ENCODE peak calls at places on chromosomes 2 and 18, in seven cellular contexts. K is endodermal cell, W is fibroblast of lung, Q is mesendoderm, U is neural progenitor cell, O is astrocyte, I is K562. B is an unnamed sample.

GRCh38 chr18:79589601-79590091 is 90.0 kb upstream of the CTDP1 start:
- DNase-seq in Q (no peak), U (no peak), W (no peak), O (no peak), K (no peak), I (no peak), B (no peak)

GRCh38 chr18:23619388-23619873 is 33.1 kb upstream of the NPC1 start:
- DNase-seq in Q (peak; percentile 58), K (no peak), O (peak; percentile 30), U (peak; percentile 57), W (peak; percentile 32), I (no peak), B (no peak)

GRCh38 chr18:44862112-44862511 is 181.4 kb downstream of the SETBP1 start:
- DNase-seq in W (no peak), K (no peak), O (no peak), U (no peak), Q (no peak), I (no peak), B (no peak)

GRCh38 chr2:128585706-128586105 is 267.0 kb upstream of the HS6ST1 start:
- DNase-seq in W (peak; percentile 86), U (no peak), Q (no peak), I (no peak), K (no peak), O (peak; percentile 83), B (no peak)

GRCh38 chr2:147002256-147002655 is 842.6 kb upstream of the ACVR2A start:
- DNase-seq in W (no peak), O (no peak), K (no peak), I (no peak), U (no peak), Q (no peak), B (no peak)

GRCh38 chr2:69483024-69483423 is 45.8 kb upstream of the NFU1 start:
- DNase-seq in O (peak; percentile 60), Q (no peak), K (no peak), W (peak; percentile 67), U (no peak), I (no peak), B (no peak)

GRCh38 chr2:238692562-238692961 is 155.3 kb upstream of the TWIST2 start:
- DNase-seq in W (no peak), I (no peak), K (no peak), U (no peak), O (no peak), Q (no peak), B (no peak)

GRCh38 chr2:72115361-72116080 is 32.1 kb downstream of the CYP26B1 start:
- DNase-seq in I (no peak), O (peak; percentile 81), K (peak; percentile 77), Q (peak; percentile 94), U (no peak), W (peak; percentile 90), B (peak; percentile 72)

GRCh38 chr2:106104332-106105062 is 89.6 kb downstream of the UXS1 start:
- DNase-seq in I (peak; percentile 76), W (peak; percentile 45), K (peak; percentile 87), U (peak; percentile 79), Q (peak; percentile 68), O (peak; percentile 26), B (peak; percentile 67)

GRCh38 chr2:156455366-156455975 is 19.3 kb downstream of the GPD2 start:
- DNase-seq in U (no peak), K (no peak), Q (no peak), I (no peak), O (peak; percentile 37), W (peak; percentile 58), B (no peak)

GRCh38 chr2:143161982-143162837 is 33.0 kb downstream of the ARHGAP15 start:
- DNase-seq in O (peak; percentile 19), I (peak; percentile 13), Q (peak; percentile 72), W (peak; percentile 46), U (peak; percentile 64), K (peak; percentile 75), B (peak; percentile 55)

GRCh38 chr18:48835119-48835518 is 115.6 kb downstream of the SMAD7 start:
- DNase-seq in U (no peak), O (no peak), W (no peak), I (no peak), Q (no peak), K (peak; percentile 37), B (no peak)

GRCh38 chr2:134736167-134736885 is 17.5 kb upstream of the TMEM163 start:
- DNase-seq in W (peak; percentile 89), O (peak; percentile 80), U (peak; percentile 13), Q (peak; percentile 95), K (peak; percentile 69), I (no peak), B (peak; percentile 45)

GRCh38 chr2:60535392-60536312 is 17.8 kb downstream of the BCL11A start:
- DNase-seq in K (peak; percentile 54), W (no peak), U (no peak), O (no peak), I (no peak), Q (no peak), B (no peak)

GRCh38 chr2:6877402-6878305 is at the start of gene RSAD2:
- DNase-seq in Q (no peak), K (no peak), O (peak; percentile 30), U (no peak), I (peak; percentile 22), W (peak; percentile 42), B (no peak)

GRCh38 chr2:64542071-64543005 is 18.2 kb downstream of the AFTPH start:
- DNase-seq in I (no peak), U (no peak), Q (no peak), K (no peak), W (peak; percentile 6), O (no peak), B (no peak)

GRCh38 chr2:85423525-85423924 is 5.0 kb downstream of the SH2D6 start:
- DNase-seq in K (no peak), I (no peak), W (no peak), Q (no peak), U (no peak), O (no peak), B (no peak)

GRCh38 chr2:58484201-58484600 is 243.1 kb upstream of the FANCL start:
- DNase-seq in K (no peak), W (peak; percentile 97), U (no peak), I (no peak), O (peak; percentile 96), Q (no peak), B (no peak)

GRCh38 chr2:211688196-211688595 is 850.4 kb downstream of the ERBB4 start:
- DNase-seq in Q (no peak), K (no peak), O (no peak), W (no peak), I (no peak), U (peak; percentile 24), B (no peak)

DNA sequence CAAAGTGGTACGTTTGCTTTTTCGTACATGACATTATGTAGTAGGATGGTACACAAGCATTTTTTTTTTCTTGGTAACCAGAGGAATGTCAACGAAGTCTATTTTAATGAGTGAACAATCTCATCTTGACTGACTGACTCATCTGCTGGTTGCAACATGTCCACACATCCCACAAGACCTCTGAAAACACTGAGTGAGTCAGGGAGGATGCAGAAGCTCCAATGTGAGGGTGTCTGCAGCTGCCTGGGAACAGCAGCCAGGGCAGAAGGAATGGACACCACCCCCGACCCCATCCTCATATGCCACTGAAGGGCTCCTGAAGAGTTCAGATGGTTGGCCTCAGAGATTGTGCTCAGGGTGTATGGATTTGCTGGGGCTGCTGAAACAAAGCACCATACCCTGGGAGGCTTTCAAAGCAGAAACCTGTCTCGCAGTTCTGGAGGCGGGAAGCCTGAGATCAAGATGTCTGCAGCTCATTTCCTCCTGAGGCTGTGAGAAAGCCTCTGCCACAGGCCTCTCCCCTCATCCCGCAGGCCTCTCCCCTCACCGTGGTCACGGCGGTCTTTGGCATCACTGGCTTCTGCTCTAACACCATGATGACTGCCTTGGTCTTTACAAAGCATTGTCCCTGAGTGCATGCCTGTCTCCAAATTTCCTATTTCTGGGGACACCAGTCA is 124.6 kb downstream of the LRATD1 start:
- DNase-seq in W (peak; percentile 98), U (no peak), K (no peak), I (no peak), Q (no peak), O (peak; percentile 98), B (no peak)
- H3K9ac ChIP-seq in W (no peak overlapping the region), U (no peak overlapping the region), K (no peak overlapping the region), I (no peak overlapping the region), Q (no peak overlapping the region), O (no peak overlapping the region), B (no peak overlapping the region)

GRCh38 chr2:232876978-232877441 is 6.9 kb downstream of the SNORC start:
- DNase-seq in W (no peak), I (no peak), U (no peak), Q (no peak), O (no peak), K (no peak), B (no peak)
- H3K9ac ChIP-seq in W (no peak overlapping the region), I (no peak overlapping the region), U (no peak overlapping the region), Q (peak overlapping the region; percentile 43), O (no peak overlapping the region), K (no peak overlapping the region), B (no peak overlapping the region)

GRCh38 chr18:35220424-35220823 is 20.4 kb upstream of the ZNF397 start:
- DNase-seq in I (no peak), O (no peak), Q (no peak), U (no peak), W (no peak), K (no peak), B (no peak)

DNA sequence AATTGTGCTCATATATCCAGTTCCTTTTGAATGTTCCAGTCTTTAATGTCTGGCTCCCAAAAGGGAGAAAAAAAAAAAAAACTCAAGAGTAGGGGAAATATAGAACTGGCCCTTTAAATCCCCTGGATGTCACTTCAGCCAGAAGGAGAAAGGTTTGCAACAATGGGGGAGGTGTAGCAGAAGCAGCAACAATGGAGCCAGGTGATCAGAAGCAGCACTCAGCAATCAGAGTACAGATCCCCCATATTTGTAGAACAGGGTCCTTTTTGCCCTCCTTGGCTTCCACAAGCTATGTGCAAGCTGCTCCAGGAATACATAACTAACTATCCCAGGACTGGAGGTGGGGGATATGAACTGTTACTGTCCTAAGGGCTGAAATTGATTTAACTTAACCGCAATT is 25.8 kb upstream of the ZNF397 start:
- DNase-seq in W (no peak), I (no peak), Q (peak; percentile 75), U (peak; percentile 15), K (peak; percentile 73), O (no peak), B (peak; percentile 45)
- H3K9ac ChIP-seq in W (no peak overlapping the region), I (no peak overlapping the region), Q (no peak overlapping the region), U (no peak overlapping the region), K (no peak overlapping the region), O (no peak overlapping the region), B (no peak overlapping the region)

GRCh38 chr2:144975881-144976280 is 456.0 kb upstream of the ZEB2 start:
- DNase-seq in U (no peak), O (no peak), W (no peak), I (no peak), K (no peak), Q (no peak), B (no peak)

GRCh38 chr2:144967971-144968370 is 448.1 kb upstream of the ZEB2 start:
- DNase-seq in O (no peak), W (no peak), U (no peak), Q (no peak), K (no peak), I (no peak), B (no peak)

GRCh38 chr2:144972676-144973075 is 452.8 kb upstream of the ZEB2 start:
- DNase-seq in Q (no peak), U (no peak), I (no peak), K (no peak), W (no peak), O (no peak), B (no peak)

DNA sequence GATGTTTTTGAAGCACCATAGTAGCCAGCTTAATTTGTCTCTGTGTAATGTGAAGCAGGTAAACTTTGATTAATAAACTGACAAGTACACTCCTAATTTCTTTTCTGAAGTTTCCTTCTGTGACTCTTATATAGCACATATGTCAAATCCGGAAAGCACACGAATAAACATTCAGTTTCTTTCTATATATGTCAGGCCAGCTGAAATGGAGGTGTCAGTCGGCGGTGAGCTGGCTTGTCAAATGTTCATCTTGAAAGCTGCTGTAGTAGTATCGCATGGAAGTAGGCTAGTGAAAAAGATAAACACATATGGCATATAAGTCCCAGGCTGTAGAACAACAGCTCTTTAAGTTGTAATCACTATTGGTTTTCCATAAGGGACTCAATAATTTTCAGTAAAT is 452.0 kb upstream of the ZEB2 start:
- DNase-seq in O (no peak), Q (no peak), W (no peak), U (no peak), I (no peak), K (no peak), B (no peak)
- H3K9ac ChIP-seq in O (no peak overlapping the region), Q (no peak overlapping the region), W (no peak overlapping the region), U (no peak overlapping the region), I (no peak overlapping the region), K (no peak overlapping the region), B (no peak overlapping the region)

B was measured in H9.